ENCODE peak calls at places on chromosomes 11 and 22, in seven cellular contexts. One of them, this sample, is unnamed.
A peak's percentile ranks its signal among the peaks of the same experiment; 100 is the strongest.

GRCh38 chr11:66438504-66439466 is at the start of gene MRPL11:
- DNase-seq in GM10248: peak; percentile 96
- DNase-seq in H9: peak; percentile 96
- DNase-seq in body of pancreas: peak; percentile 86
- DNase-seq in right lobe of liver: peak; percentile 88
- DNase-seq in stomach: peak; percentile 90
- DNase-seq in fibroblast of villous mesenchyme: peak; percentile 92
- DNase-seq in this sample: peak; percentile 93

GRCh38 chr11:17978553-17979287 is 34.1 kb downstream of the SERGEF start:
- DNase-seq in fibroblast of villous mesenchyme: peak; percentile 35
- DNase-seq in right lobe of liver: peak; percentile 63
- DNase-seq in GM10248: peak; percentile 49
- DNase-seq in H9: peak; percentile 75
- DNase-seq in body of pancreas: peak; percentile 31
- DNase-seq in stomach: peak; percentile 43
- DNase-seq in this sample: peak; percentile 62

GRCh38 chr22:32839776-32840571 is 38.5 kb downstream of the TIMP3 start:
- DNase-seq in fibroblast of villous mesenchyme: peak; percentile 76
- DNase-seq in body of pancreas: no peak
- DNase-seq in stomach: no peak
- DNase-seq in GM10248: no peak
- DNase-seq in H9: no peak
- DNase-seq in right lobe of liver: no peak
- DNase-seq in this sample: no peak

GRCh38 chr11:16367252-16367651 is 10.9 kb upstream of the SOX6 start:
- DNase-seq in fibroblast of villous mesenchyme: no peak
- DNase-seq in H9: no peak
- DNase-seq in right lobe of liver: no peak
- DNase-seq in stomach: no peak
- DNase-seq in body of pancreas: no peak
- DNase-seq in GM10248: no peak
- DNase-seq in this sample: no peak

GRCh38 chr11:125371451-125371935 is 124.6 kb downstream of the FEZ1 start:
- DNase-seq in GM10248: no peak
- DNase-seq in H9: peak; percentile 95
- DNase-seq in right lobe of liver: no peak
- DNase-seq in body of pancreas: no peak
- DNase-seq in stomach: no peak
- DNase-seq in fibroblast of villous mesenchyme: no peak
- DNase-seq in this sample: no peak

GRCh38 chr11:31882951-31883392 is 71.8 kb upstream of the PAX6 start:
- DNase-seq in H9: peak; percentile 36
- DNase-seq in stomach: no peak
- DNase-seq in right lobe of liver: no peak
- DNase-seq in GM10248: no peak
- DNase-seq in fibroblast of villous mesenchyme: no peak
- DNase-seq in body of pancreas: no peak
- DNase-seq in this sample: no peak

GRCh38 chr11:330694-331314 is 10.1 kb upstream of the IFITM3 start:
- DNase-seq in H9: peak; percentile 26
- DNase-seq in GM10248: no peak
- DNase-seq in right lobe of liver: no peak
- DNase-seq in stomach: peak; percentile 42
- DNase-seq in fibroblast of villous mesenchyme: no peak
- DNase-seq in body of pancreas: no peak
- DNase-seq in this sample: no peak

GRCh38 chr11:116193321-116194114 is 579.3 kb downstream of the BUD13 start:
- DNase-seq in fibroblast of villous mesenchyme: peak; percentile 1
- DNase-seq in body of pancreas: peak; percentile 69
- DNase-seq in right lobe of liver: no peak
- DNase-seq in stomach: peak; percentile 67
- DNase-seq in H9: peak; percentile 82
- DNase-seq in GM10248: no peak
- DNase-seq in this sample: peak; percentile 59

GRCh38 chr22:46564084-46564714 is 26.8 kb upstream of the CELSR1 start:
- DNase-seq in stomach: no peak
- DNase-seq in body of pancreas: no peak
- DNase-seq in right lobe of liver: no peak
- DNase-seq in GM10248: no peak
- DNase-seq in fibroblast of villous mesenchyme: no peak
- DNase-seq in H9: no peak
- DNase-seq in this sample: no peak

GRCh38 chr22:27990879-27991278 is 71.8 kb upstream of the PITPNB start:
- DNase-seq in fibroblast of villous mesenchyme: peak; percentile 56
- DNase-seq in body of pancreas: peak; percentile 28
- DNase-seq in GM10248: peak; percentile 55
- DNase-seq in stomach: peak; percentile 35
- DNase-seq in H9: peak; percentile 89
- DNase-seq in right lobe of liver: peak; percentile 74
- DNase-seq in this sample: peak; percentile 68

GRCh38 chr11:27722117-27722844 is 22.0 kb upstream of the BDNF start:
- DNase-seq in GM10248: peak; percentile 25
- DNase-seq in body of pancreas: no peak
- DNase-seq in H9: peak; percentile 69
- DNase-seq in fibroblast of villous mesenchyme: no peak
- DNase-seq in right lobe of liver: no peak
- DNase-seq in stomach: no peak
- DNase-seq in this sample: peak; percentile 32

GRCh38 chr11:27721505-27722116 is 21.4 kb upstream of the BDNF start:
- DNase-seq in stomach: no peak
- DNase-seq in body of pancreas: no peak
- DNase-seq in right lobe of liver: no peak
- DNase-seq in fibroblast of villous mesenchyme: no peak
- DNase-seq in H9: no peak
- DNase-seq in GM10248: peak; percentile 10
- DNase-seq in this sample: no peak

GRCh38 chr11:27718853-27719574 is 18.8 kb upstream of the BDNF start:
- DNase-seq in GM10248: no peak
- DNase-seq in fibroblast of villous mesenchyme: peak; percentile 59
- DNase-seq in stomach: no peak
- DNase-seq in body of pancreas: peak; percentile 33
- DNase-seq in right lobe of liver: peak; percentile 19
- DNase-seq in H9: peak; percentile 72
- DNase-seq in this sample: peak; percentile 55

GRCh38 chr11:27719575-27719925 is 19.3 kb upstream of the BDNF start:
- DNase-seq in fibroblast of villous mesenchyme: no peak
- DNase-seq in right lobe of liver: no peak
- DNase-seq in stomach: no peak
- DNase-seq in H9: no peak
- DNase-seq in body of pancreas: no peak
- DNase-seq in GM10248: no peak
- DNase-seq in this sample: no peak

DNA sequence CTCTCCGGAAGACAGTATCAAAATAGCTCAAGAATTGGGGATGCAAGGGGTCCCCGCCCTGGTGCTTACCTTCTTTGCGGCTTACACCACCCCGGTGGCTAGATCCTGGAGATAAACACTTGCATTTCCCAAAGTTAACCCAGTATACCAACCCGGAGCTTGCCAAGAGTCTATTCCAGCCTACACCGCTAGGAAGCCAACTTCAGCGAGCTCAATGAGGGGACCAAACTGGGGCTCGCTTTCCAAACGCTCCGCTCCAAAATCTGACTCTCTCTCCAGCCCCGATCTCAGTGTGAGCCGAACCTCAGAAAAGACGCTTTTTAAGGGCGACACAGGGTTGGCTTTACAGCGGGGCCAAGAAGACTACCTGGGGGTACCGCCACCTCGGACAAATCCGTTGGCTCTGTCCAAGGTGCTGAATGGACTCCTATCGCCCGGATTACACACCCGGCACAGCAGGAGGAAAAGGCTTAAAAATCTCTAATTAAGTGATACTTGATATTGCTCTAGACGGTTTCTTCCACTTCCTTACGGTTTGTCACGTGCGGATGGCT is 20.1 kb upstream of the BDNF start:
- DNase-seq in H9: peak; percentile 80
- DNase-seq in GM10248: peak; percentile 37
- DNase-seq in stomach: no peak
- DNase-seq in fibroblast of villous mesenchyme: peak; percentile 69
- DNase-seq in body of pancreas: peak; percentile 46
- DNase-seq in right lobe of liver: peak; percentile 20
- DNase-seq in this sample: peak; percentile 60
- TF ChIP-seq CTCF in H9: peak; percentile 68
- TF ChIP-seq CTCF in GM10248: no peak
- TF ChIP-seq CTCF in stomach: no peak
- TF ChIP-seq CTCF in fibroblast of villous mesenchyme: peak; percentile 35
- TF ChIP-seq CTCF in body of pancreas: no peak
- TF ChIP-seq CTCF in right lobe of liver: no peak
- TF ChIP-seq CTCF in this sample: peak; percentile 32

DNA sequence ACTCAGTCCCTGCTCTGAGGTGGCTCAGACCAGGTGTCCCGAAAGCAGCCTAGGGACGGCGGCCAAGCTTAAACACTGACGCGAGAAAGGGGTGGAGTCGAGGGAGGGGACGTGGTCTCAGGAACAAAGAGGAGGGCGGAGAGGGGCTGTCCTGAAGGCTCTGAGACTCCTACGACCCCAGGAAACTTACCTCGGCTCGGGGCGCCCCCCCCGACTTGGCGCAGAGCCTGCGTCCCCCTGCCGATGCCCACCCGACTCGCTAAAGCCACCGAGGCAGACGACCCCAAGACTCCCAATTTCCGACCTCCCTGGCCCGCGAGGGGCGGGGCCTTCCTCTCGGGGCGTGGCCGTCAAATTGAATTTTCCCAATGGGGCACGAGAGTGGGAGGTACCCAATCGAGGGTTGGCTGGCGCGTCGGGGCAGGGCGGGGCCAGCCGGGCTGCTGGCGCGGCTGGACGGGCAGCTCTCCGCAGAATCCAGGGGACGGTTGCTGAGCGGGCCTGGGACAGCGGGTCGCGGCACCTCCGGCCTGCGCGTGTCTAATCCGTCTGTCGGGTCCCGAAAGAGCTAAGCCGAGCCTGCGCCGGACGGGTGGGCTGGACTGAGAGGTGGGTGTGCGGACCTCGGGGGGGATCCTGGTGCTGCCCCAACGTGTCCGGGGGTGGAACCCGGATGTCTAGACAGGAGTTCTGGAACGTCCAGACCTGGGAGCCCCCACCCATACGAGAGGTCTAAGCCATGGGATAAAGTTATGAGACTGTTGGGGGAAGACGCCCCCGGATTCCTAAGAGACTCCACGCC is at the start of gene SMTN:
- DNase-seq in GM10248: peak; percentile 94
- DNase-seq in H9: peak; percentile 94
- DNase-seq in right lobe of liver: peak; percentile 94
- DNase-seq in fibroblast of villous mesenchyme: peak; percentile 91
- DNase-seq in body of pancreas: peak; percentile 97
- DNase-seq in stomach: peak; percentile 96
- DNase-seq in this sample: peak; percentile 90
- TF ChIP-seq CTCF in GM10248: no peak
- TF ChIP-seq CTCF in H9: no peak
- TF ChIP-seq CTCF in right lobe of liver: no peak
- TF ChIP-seq CTCF in fibroblast of villous mesenchyme: no peak
- TF ChIP-seq CTCF in body of pancreas: no peak
- TF ChIP-seq CTCF in stomach: no peak
- TF ChIP-seq CTCF in this sample: no peak

GRCh38 chr22:24707477-24707816 is 67.1 kb downstream of the PIWIL3 start:
- DNase-seq in body of pancreas: no peak
- DNase-seq in stomach: no peak
- DNase-seq in H9: peak; percentile 72
- DNase-seq in GM10248: no peak
- DNase-seq in fibroblast of villous mesenchyme: no peak
- DNase-seq in right lobe of liver: no peak
- DNase-seq in this sample: no peak
- TF ChIP-seq CTCF in body of pancreas: no peak
- TF ChIP-seq CTCF in stomach: peak; percentile 37
- TF ChIP-seq CTCF in H9: peak; percentile 40
- TF ChIP-seq CTCF in GM10248: no peak
- TF ChIP-seq CTCF in fibroblast of villous mesenchyme: no peak
- TF ChIP-seq CTCF in right lobe of liver: peak; percentile 18
- TF ChIP-seq CTCF in this sample: no peak

GRCh38 chr11:71397328-71397860 is 50.8 kb downstream of the DHCR7 start:
- DNase-seq in body of pancreas: no peak
- DNase-seq in right lobe of liver: no peak
- DNase-seq in H9: no peak
- DNase-seq in fibroblast of villous mesenchyme: no peak
- DNase-seq in stomach: no peak
- DNase-seq in GM10248: no peak
- DNase-seq in this sample: no peak

GRCh38 chr11:71395010-71395560 is 53.1 kb downstream of the DHCR7 start:
- DNase-seq in H9: no peak
- DNase-seq in fibroblast of villous mesenchyme: no peak
- DNase-seq in right lobe of liver: no peak
- DNase-seq in body of pancreas: no peak
- DNase-seq in stomach: no peak
- DNase-seq in GM10248: no peak
- DNase-seq in this sample: no peak

GRCh38 chr11:71396548-71397123 is 51.6 kb downstream of the DHCR7 start:
- DNase-seq in right lobe of liver: no peak
- DNase-seq in body of pancreas: no peak
- DNase-seq in fibroblast of villous mesenchyme: no peak
- DNase-seq in stomach: no peak
- DNase-seq in GM10248: no peak
- DNase-seq in H9: no peak
- DNase-seq in this sample: no peak

GRCh38 chr11:71397961-71398360 is 50.2 kb downstream of the DHCR7 start:
- DNase-seq in H9: no peak
- DNase-seq in fibroblast of villous mesenchyme: no peak
- DNase-seq in right lobe of liver: no peak
- DNase-seq in GM10248: no peak
- DNase-seq in body of pancreas: no peak
- DNase-seq in stomach: no peak
- DNase-seq in this sample: no peak

GRCh38 chr11:71395774-71396173 is 52.4 kb downstream of the DHCR7 start:
- DNase-seq in stomach: no peak
- DNase-seq in body of pancreas: no peak
- DNase-seq in fibroblast of villous mesenchyme: no peak
- DNase-seq in H9: no peak
- DNase-seq in GM10248: no peak
- DNase-seq in right lobe of liver: no peak
- DNase-seq in this sample: no peak
- TF ChIP-seq CTCF in stomach: no peak
- TF ChIP-seq CTCF in body of pancreas: no peak
- TF ChIP-seq CTCF in fibroblast of villous mesenchyme: no peak
- TF ChIP-seq CTCF in H9: no peak
- TF ChIP-seq CTCF in GM10248: no peak
- TF ChIP-seq CTCF in right lobe of liver: no peak
- TF ChIP-seq CTCF in this sample: no peak

GRCh38 chr11:72556433-72556832 is 117.8 kb downstream of the PDE2A start:
- DNase-seq in stomach: no peak
- DNase-seq in right lobe of liver: no peak
- DNase-seq in H9: no peak
- DNase-seq in GM10248: no peak
- DNase-seq in fibroblast of villous mesenchyme: no peak
- DNase-seq in body of pancreas: no peak
- DNase-seq in this sample: no peak

GRCh38 chr11:72552399-72552910 is 118.1 kb upstream of the CLPB start:
- DNase-seq in stomach: no peak
- DNase-seq in H9: no peak
- DNase-seq in right lobe of liver: no peak
- DNase-seq in GM10248: no peak
- DNase-seq in body of pancreas: no peak
- DNase-seq in fibroblast of villous mesenchyme: no peak
- DNase-seq in this sample: no peak

GRCh38 chr11:72551571-72551970 is 117.2 kb upstream of the CLPB start:
- DNase-seq in stomach: no peak
- DNase-seq in GM10248: no peak
- DNase-seq in body of pancreas: no peak
- DNase-seq in H9: no peak
- DNase-seq in right lobe of liver: no peak
- DNase-seq in fibroblast of villous mesenchyme: no peak
- DNase-seq in this sample: no peak

GRCh38 chr11:72548481-72548880 is 114.2 kb upstream of the CLPB start:
- DNase-seq in stomach: no peak
- DNase-seq in fibroblast of villous mesenchyme: no peak
- DNase-seq in H9: no peak
- DNase-seq in right lobe of liver: no peak
- DNase-seq in body of pancreas: no peak
- DNase-seq in GM10248: no peak
- DNase-seq in this sample: no peak

GRCh38 chr11:72553748-72554147 is 119.4 kb upstream of the CLPB start:
- DNase-seq in body of pancreas: no peak
- DNase-seq in GM10248: no peak
- DNase-seq in stomach: no peak
- DNase-seq in fibroblast of villous mesenchyme: no peak
- DNase-seq in H9: peak; percentile 66
- DNase-seq in right lobe of liver: no peak
- DNase-seq in this sample: no peak
- TF ChIP-seq CTCF in body of pancreas: peak; percentile 10
- TF ChIP-seq CTCF in GM10248: peak; percentile 38
- TF ChIP-seq CTCF in stomach: no peak
- TF ChIP-seq CTCF in fibroblast of villous mesenchyme: no peak
- TF ChIP-seq CTCF in H9: peak; percentile 76
- TF ChIP-seq CTCF in right lobe of liver: peak; percentile 19
- TF ChIP-seq CTCF in this sample: no peak

This sample was measured in cardiac fibroblast.